ENCODE peak calls at places on chromosomes 6 and 20, in six cellular contexts. One of them, this sample, is unnamed.

GRCh38 chr6:170209354-170210025 is 81.4 kb downstream of the DLL1 start:
- DNase-seq in K562: no peak
- DNase-seq in A549: no peak
- DNase-seq in GM12878: no peak
- DNase-seq in IMR-90: no peak
- DNase-seq in HepG2: no peak
- DNase-seq in this sample: no peak

GRCh38 chr20:23492292-23492691 is 1.4 kb downstream of the CST8 start:
- DNase-seq in K562: no peak
- DNase-seq in A549: no peak
- DNase-seq in GM12878: no peak
- DNase-seq in IMR-90: no peak
- DNase-seq in HepG2: no peak
- DNase-seq in this sample: no peak

GRCh38 chr6:10725046-10725445 is 2.2 kb downstream of the TMEM14C start:
- DNase-seq in K562: no peak
- DNase-seq in A549: no peak
- DNase-seq in GM12878: no peak
- DNase-seq in IMR-90: no peak
- DNase-seq in HepG2: no peak
- DNase-seq in this sample: no peak

GRCh38 chr6:138485005-138485545 is 14.2 kb downstream of the NHSL1 start:
- DNase-seq in K562: no peak
- DNase-seq in A549: no peak
- DNase-seq in GM12878: no peak
- DNase-seq in IMR-90: peak
- DNase-seq in HepG2: no peak
- DNase-seq in this sample: no peak

GRCh38 chr6:42148058-42148457 is 5.6 kb upstream of the C6orf132 start:
- DNase-seq in K562: no peak
- DNase-seq in A549: no peak
- DNase-seq in GM12878: no peak
- DNase-seq in IMR-90: peak
- DNase-seq in HepG2: no peak
- DNase-seq in this sample: no peak

GRCh38 chr20:62426678-62427077 is 661 bp downstream of the RBBP8NL start:
- DNase-seq in K562: no peak
- DNase-seq in A549: no peak
- DNase-seq in GM12878: no peak
- DNase-seq in IMR-90: no peak
- DNase-seq in HepG2: no peak
- DNase-seq in this sample: no peak

GRCh38 chr20:62887147-62887859 is 25.7 kb upstream of the TCFL5 start:
- DNase-seq in K562: no peak
- DNase-seq in A549: no peak
- DNase-seq in GM12878: no peak
- DNase-seq in IMR-90: peak
- DNase-seq in HepG2: peak
- DNase-seq in this sample: no peak

GRCh38 chr6:108626777-108627176 is 66.1 kb downstream of the FOXO3 start:
- DNase-seq in K562: no peak
- DNase-seq in A549: no peak
- DNase-seq in GM12878: no peak
- DNase-seq in IMR-90: no peak
- DNase-seq in HepG2: no peak
- DNase-seq in this sample: no peak

GRCh38 chr6:150919938-150920337 is 54.4 kb downstream of the MTHFD1L start:
- DNase-seq in K562: no peak
- DNase-seq in A549: no peak
- DNase-seq in GM12878: no peak
- DNase-seq in IMR-90: no peak
- DNase-seq in HepG2: no peak
- DNase-seq in this sample: no peak

GRCh38 chr6:52420668-52421358 is 671 bp downstream of the EFHC1 start:
- DNase-seq in K562: no peak
- DNase-seq in A549: no peak
- DNase-seq in GM12878: no peak
- DNase-seq in IMR-90: peak
- DNase-seq in HepG2: peak
- DNase-seq in this sample: peak

GRCh38 chr6:83365931-83366330 is 64.9 kb downstream of the ME1 start:
- DNase-seq in K562: no peak
- DNase-seq in A549: no peak
- DNase-seq in GM12878: no peak
- DNase-seq in IMR-90: peak
- DNase-seq in HepG2: no peak
- DNase-seq in this sample: no peak

GRCh38 chr6:70954750-70955149 is 2.1 kb downstream of the B3GAT2 start:
- DNase-seq in K562: no peak
- DNase-seq in A549: no peak
- DNase-seq in GM12878: no peak
- DNase-seq in IMR-90: no peak
- DNase-seq in HepG2: no peak
- DNase-seq in this sample: no peak

GRCh38 chr6:79048611-79049010 is 29.4 kb downstream of the PHIP start:
- DNase-seq in K562: peak
- DNase-seq in A549: peak
- DNase-seq in GM12878: no peak
- DNase-seq in IMR-90: peak
- DNase-seq in HepG2: peak
- DNase-seq in this sample: peak

GRCh38 chr6:45504947-45505346 is 127.2 kb upstream of the SUPT3H start:
- DNase-seq in K562: no peak
- DNase-seq in A549: no peak
- DNase-seq in GM12878: no peak
- DNase-seq in IMR-90: peak
- DNase-seq in HepG2: no peak
- DNase-seq in this sample: peak

GRCh38 chr20:36548006-36548315 is 6.6 kb downstream of the MYL9 start:
- DNase-seq in K562: peak
- DNase-seq in A549: no peak
- DNase-seq in GM12878: no peak
- DNase-seq in IMR-90: no peak
- DNase-seq in HepG2: peak
- DNase-seq in this sample: no peak

GRCh38 chr20:53901064-53901463 is 169.3 kb downstream of the BCAS1 start:
- DNase-seq in K562: no peak
- DNase-seq in A549: peak
- DNase-seq in GM12878: no peak
- DNase-seq in IMR-90: peak
- DNase-seq in HepG2: no peak
- DNase-seq in this sample: no peak

GRCh38 chr20:44008806-44009678 is 94.4 kb downstream of the TOX2 start:
- DNase-seq in K562: no peak
- DNase-seq in A549: no peak
- DNase-seq in GM12878: no peak
- DNase-seq in IMR-90: no peak
- DNase-seq in HepG2: no peak
- DNase-seq in this sample: no peak

GRCh38 chr6:105326216-105326615 is 76.7 kb downstream of the PREP start:
- DNase-seq in K562: no peak
- DNase-seq in A549: no peak
- DNase-seq in GM12878: no peak
- DNase-seq in IMR-90: peak
- DNase-seq in HepG2: peak
- DNase-seq in this sample: no peak

GRCh38 chr20:64100946-64101688 is 6.2 kb downstream of the NPBWR2 start:
- DNase-seq in K562: no peak
- DNase-seq in A549: no peak
- DNase-seq in GM12878: no peak
- DNase-seq in IMR-90: no peak
- DNase-seq in HepG2: no peak
- DNase-seq in this sample: no peak

GRCh38 chr6:160041608-160042007 is 72.7 kb downstream of the IGF2R start:
- DNase-seq in K562: no peak
- DNase-seq in A549: no peak
- DNase-seq in GM12878: no peak
- DNase-seq in IMR-90: peak
- DNase-seq in HepG2: peak
- DNase-seq in this sample: no peak

GRCh38 chr6:39387785-39388184 is 65.3 kb upstream of the KCNK16 start:
- DNase-seq in K562: no peak
- DNase-seq in A549: no peak
- DNase-seq in GM12878: no peak
- DNase-seq in IMR-90: no peak
- DNase-seq in HepG2: no peak
- DNase-seq in this sample: no peak

GRCh38 chr6:39388526-39389371 is 66.2 kb upstream of the KCNK16 start:
- DNase-seq in K562: no peak
- DNase-seq in A549: no peak
- DNase-seq in GM12878: no peak
- DNase-seq in IMR-90: no peak
- DNase-seq in HepG2: no peak
- DNase-seq in this sample: no peak

GRCh38 chr6:39393075-39393474 is 70.6 kb upstream of the KCNK16 start:
- DNase-seq in K562: no peak
- DNase-seq in A549: no peak
- DNase-seq in GM12878: no peak
- DNase-seq in IMR-90: no peak
- DNase-seq in HepG2: no peak
- DNase-seq in this sample: no peak

GRCh38 chr6:39391182-39391581 is 68.7 kb upstream of the KCNK16 start:
- DNase-seq in K562: no peak
- DNase-seq in A549: no peak
- DNase-seq in GM12878: no peak
- DNase-seq in IMR-90: no peak
- DNase-seq in HepG2: no peak
- DNase-seq in this sample: no peak

DNA sequence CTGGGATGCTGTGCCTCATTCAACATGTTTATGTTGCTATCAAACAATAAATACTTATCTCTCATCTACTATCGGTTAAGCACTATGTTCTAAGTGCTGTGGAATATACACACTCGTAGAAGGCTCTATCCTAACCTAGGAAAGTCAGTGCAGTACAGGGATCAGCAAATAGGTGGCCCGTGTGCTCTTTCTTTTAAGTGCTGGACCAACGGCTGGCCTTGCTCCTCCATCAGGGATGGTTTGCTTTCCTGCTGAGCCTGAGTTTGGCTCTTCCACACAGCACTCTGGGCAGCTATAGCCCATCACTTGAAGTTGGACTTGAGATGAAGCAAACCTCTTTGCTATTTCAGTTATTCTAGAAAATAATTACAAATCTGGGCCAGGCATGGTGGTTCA is 66.9 kb upstream of the KCNK16 start:
- DNase-seq in K562: no peak
- DNase-seq in A549: peak
- DNase-seq in GM12878: no peak
- DNase-seq in IMR-90: no peak
- DNase-seq in HepG2: no peak
- DNase-seq in this sample: peak
- TF ChIP-seq BHLHE40 in K562: no peak
- TF ChIP-seq BHLHE40 in A549: no peak
- TF ChIP-seq BHLHE40 in GM12878: no peak
- TF ChIP-seq BHLHE40 in IMR-90: no peak
- TF ChIP-seq BHLHE40 in HepG2: no peak
- TF ChIP-seq BHLHE40 in this sample: no peak

GRCh38 chr6:156982168-156982567 is 205.0 kb downstream of the ARID1B start:
- DNase-seq in K562: no peak
- DNase-seq in A549: no peak
- DNase-seq in GM12878: no peak
- DNase-seq in IMR-90: no peak
- DNase-seq in HepG2: no peak
- DNase-seq in this sample: no peak

GRCh38 chr6:156977527-156978291 is 200.5 kb downstream of the ARID1B start:
- DNase-seq in K562: no peak
- DNase-seq in A549: no peak
- DNase-seq in GM12878: no peak
- DNase-seq in IMR-90: peak
- DNase-seq in HepG2: no peak
- DNase-seq in this sample: no peak

GRCh38 chr6:156980515-156980914 is 203.3 kb downstream of the ARID1B start:
- DNase-seq in K562: no peak
- DNase-seq in A549: no peak
- DNase-seq in GM12878: no peak
- DNase-seq in IMR-90: no peak
- DNase-seq in HepG2: no peak
- DNase-seq in this sample: peak

GRCh38 chr6:156978948-156979347 is 201.8 kb downstream of the ARID1B start:
- DNase-seq in K562: no peak
- DNase-seq in A549: no peak
- DNase-seq in GM12878: no peak
- DNase-seq in IMR-90: no peak
- DNase-seq in HepG2: no peak
- DNase-seq in this sample: no peak

GRCh38 chr6:156980948-156981347 is 203.8 kb downstream of the ARID1B start:
- DNase-seq in K562: no peak
- DNase-seq in A549: no peak
- DNase-seq in GM12878: no peak
- DNase-seq in IMR-90: no peak
- DNase-seq in HepG2: no peak
- DNase-seq in this sample: no peak
- TF ChIP-seq BHLHE40 in K562: no peak
- TF ChIP-seq BHLHE40 in A549: no peak
- TF ChIP-seq BHLHE40 in GM12878: no peak
- TF ChIP-seq BHLHE40 in IMR-90: no peak
- TF ChIP-seq BHLHE40 in HepG2: no peak
- TF ChIP-seq BHLHE40 in this sample: no peak

DNA sequence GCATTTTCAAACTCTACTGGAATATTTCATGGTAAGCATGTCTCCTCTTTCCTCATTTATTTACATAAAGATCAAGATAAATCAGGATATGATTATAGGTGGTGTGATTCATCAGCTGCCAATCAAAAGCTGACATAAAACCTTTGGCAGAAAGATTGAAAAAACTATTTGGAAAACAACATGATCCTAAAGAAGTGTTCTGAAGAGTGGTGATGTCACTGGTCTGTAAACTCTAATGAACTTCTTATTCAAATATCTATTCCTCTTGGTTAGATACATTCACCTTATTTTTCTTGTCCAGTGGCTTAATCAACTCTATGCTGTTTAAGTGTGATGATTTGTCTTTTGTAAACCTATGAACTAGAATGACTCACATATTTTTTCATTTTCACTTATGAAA is 535.5 kb upstream of the CITED2 start:
- DNase-seq in K562: no peak
- DNase-seq in A549: no peak
- DNase-seq in GM12878: no peak
- DNase-seq in IMR-90: no peak
- DNase-seq in HepG2: no peak
- DNase-seq in this sample: no peak
- TF ChIP-seq BHLHE40 in K562: no peak
- TF ChIP-seq BHLHE40 in A549: no peak
- TF ChIP-seq BHLHE40 in GM12878: no peak
- TF ChIP-seq BHLHE40 in IMR-90: no peak
- TF ChIP-seq BHLHE40 in HepG2: no peak
- TF ChIP-seq BHLHE40 in this sample: no peak

DNA sequence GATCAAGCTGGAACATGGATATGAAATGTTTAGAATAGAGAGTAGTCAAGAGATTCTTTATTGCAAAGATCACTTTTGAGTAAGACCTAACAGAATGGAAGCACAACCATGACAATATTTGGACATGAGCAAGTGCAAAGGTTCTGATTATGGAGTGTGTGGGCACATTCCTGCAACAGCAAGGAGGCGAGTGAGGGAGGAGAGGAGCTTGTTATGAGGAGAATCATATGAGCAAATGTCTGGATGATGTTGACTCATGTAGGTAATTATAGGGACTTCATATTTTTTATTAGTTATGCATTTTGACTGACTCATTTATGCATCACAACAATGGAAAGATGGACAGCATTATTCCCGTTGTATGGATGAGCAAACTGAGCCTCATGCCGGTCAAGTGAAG is 100.8 kb upstream of the SLC35B3 start:
- DNase-seq in K562: no peak
- DNase-seq in A549: no peak
- DNase-seq in GM12878: no peak
- DNase-seq in IMR-90: no peak
- DNase-seq in HepG2: no peak
- DNase-seq in this sample: no peak
- TF ChIP-seq BHLHE40 in K562: no peak
- TF ChIP-seq BHLHE40 in A549: no peak
- TF ChIP-seq BHLHE40 in GM12878: no peak
- TF ChIP-seq BHLHE40 in IMR-90: no peak
- TF ChIP-seq BHLHE40 in HepG2: no peak
- TF ChIP-seq BHLHE40 in this sample: no peak

This sample was measured in HEK293T.